ENCODE peak calls at places on chromosomes 7 and 10, in six cellular contexts. V, U, Y, E, I and A are unnamed samples.

GRCh38 chr10:35640474-35640873 is 1.6 kb downstream of the FZD8 start:
- DNase-seq in V (peak), Y (peak), I (no peak), E (peak), U (peak), A (peak)

GRCh38 chr7:132485600-132486594 is 90.4 kb downstream of the PLXNA4 start:
- DNase-seq in I (no peak), U (peak), E (peak), V (no peak), Y (no peak), A (no peak)

GRCh38 chr10:6171891-6172354 is 30.8 kb upstream of the PFKFB3 start:
- DNase-seq in I (no peak), V (no peak), E (peak), Y (no peak), U (peak), A (no peak)

GRCh38 chr10:106908225-106908624 is 256.3 kb downstream of the SORCS1 start:
- DNase-seq in V (no peak), Y (no peak), I (no peak), E (no peak), U (no peak), A (no peak)

GRCh38 chr10:70493660-70494234 is 15.2 kb downstream of the PALD1 start:
- DNase-seq in E (peak), U (no peak), V (no peak), Y (peak), I (no peak), A (no peak)

GRCh38 chr10:77801474-77802238 is 124.9 kb downstream of the DLG5 start:
- DNase-seq in Y (no peak), U (peak), I (no peak), V (no peak), E (no peak), A (peak)

GRCh38 chr10:49644035-49644345 is 30.2 kb downstream of the CHAT start:
- DNase-seq in I (peak), E (no peak), V (no peak), U (no peak), Y (no peak), A (no peak)

GRCh38 chr10:70744617-70745138 is 40.5 kb downstream of the TBATA start:
- DNase-seq in U (no peak), I (no peak), E (no peak), Y (no peak), V (no peak), A (no peak)

GRCh38 chr10:70115948-70116682 is 16.5 kb downstream of the AIFM2 start:
- DNase-seq in Y (peak), E (peak), I (no peak), U (peak), V (peak), A (no peak)

GRCh38 chr7:31133497-31133896 is 81.4 kb downstream of the ADCYAP1R1 start:
- DNase-seq in V (no peak), U (no peak), Y (no peak), E (no peak), I (peak), A (no peak)

GRCh38 chr10:44981172-44982113 is 2.8 kb upstream of the DEPP1 start:
- DNase-seq in V (no peak), U (peak), I (peak), E (peak), Y (no peak), A (peak)

GRCh38 chr10:118970770-118971169 is 58.7 kb upstream of the NANOS1 start:
- DNase-seq in U (no peak), E (no peak), Y (no peak), I (no peak), V (no peak), A (no peak)

GRCh38 chr7:130156140-130156539 is 49.1 kb downstream of the TMEM209 start:
- DNase-seq in U (no peak), E (no peak), V (no peak), Y (no peak), I (no peak), A (no peak)

GRCh38 chr10:42963302-42963701 is 113.6 kb upstream of the RET start:
- DNase-seq in Y (no peak), I (no peak), U (no peak), E (peak), V (no peak), A (peak)

GRCh38 chr10:118991326-118991725 is 38.2 kb upstream of the NANOS1 start:
- DNase-seq in Y (no peak), V (no peak), E (no peak), I (no peak), U (no peak), A (no peak)

GRCh38 chr10:47371629-47372485 is 12.2 kb downstream of the ZNF488 start:
- DNase-seq in E (no peak), V (peak), I (no peak), Y (no peak), U (no peak), A (no peak)

GRCh38 chr10:72328045-72328828 is 26.5 kb downstream of the DNAJB12 start:
- DNase-seq in Y (peak), E (peak), V (peak), I (peak), U (peak), A (no peak)

GRCh38 chr7:19919156-19920085 is 146.0 kb upstream of the TMEM196 start:
- DNase-seq in E (no peak), U (peak), Y (no peak), I (no peak), V (no peak), A (no peak)

GRCh38 chr7:127632276-127632910 is 14.5 kb upstream of the PAX4 start:
- DNase-seq in V (no peak), U (peak), E (no peak), I (no peak), Y (no peak), A (no peak)

GRCh38 chr7:4879401-4880081 is 4.0 kb downstream of the RADIL start:
- DNase-seq in I (no peak), E (no peak), V (no peak), U (no peak), Y (no peak), A (no peak)

GRCh38 chr7:4883352-4884144 is at the start of gene RADIL:
- DNase-seq in V (peak), Y (peak), U (peak), E (peak), I (no peak), A (peak)

GRCh38 chr7:4882742-4883351 is 669 bp downstream of the RADIL start:
- DNase-seq in E (no peak), U (no peak), I (no peak), Y (no peak), V (peak), A (no peak)

GRCh38 chr7:4880218-4880617 is 3.3 kb downstream of the RADIL start:
- DNase-seq in V (peak), I (no peak), Y (no peak), E (no peak), U (peak), A (peak)

DNA sequence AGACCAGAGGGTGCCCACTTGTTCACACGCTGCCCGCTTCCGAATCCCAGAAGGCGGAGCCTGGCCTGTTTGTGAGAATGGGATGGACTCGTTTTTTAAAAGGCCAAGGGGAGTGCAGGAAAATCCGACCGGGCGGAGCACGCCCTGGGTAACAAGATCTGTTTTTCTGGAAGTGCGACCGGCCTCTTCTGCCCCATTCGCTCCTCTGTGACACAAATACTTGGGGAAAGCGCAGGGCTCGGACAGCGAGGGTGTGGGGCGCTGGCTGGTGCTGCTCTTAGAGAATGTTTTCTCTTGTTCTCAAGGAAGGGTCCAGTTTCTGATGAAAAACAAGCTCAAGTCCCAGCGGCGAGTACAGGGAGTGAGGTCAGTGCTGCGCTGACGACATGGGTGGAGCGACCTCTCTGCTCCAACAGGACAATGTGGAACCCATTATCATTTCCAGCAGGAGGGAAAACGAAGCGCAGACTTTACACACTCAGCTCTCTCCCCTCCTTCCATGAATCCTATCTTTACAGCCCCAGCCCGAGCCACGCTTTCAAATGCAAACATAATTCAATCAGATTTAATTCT is 1.3 kb downstream of the RADIL start:
- DNase-seq in Y (no peak), U (peak), E (no peak), V (peak), I (no peak), A (peak)
- H3K27ac ChIP-seq in Y (no peak), U (peak), E (no peak), V (peak), I (no peak), A (peak)

GRCh38 chr7:142793156-142793555 is 22.4 kb downstream of the PRSS2 start:
- DNase-seq in E (no peak), U (peak), V (no peak), Y (no peak), I (peak), A (no peak)

GRCh38 chr7:142796001-142796500 is 25.3 kb downstream of the PRSS2 start:
- DNase-seq in V (no peak), I (peak), U (no peak), E (no peak), Y (peak), A (no peak)

GRCh38 chr7:142796501-142797341 is 26.0 kb downstream of the PRSS2 start:
- DNase-seq in U (peak), Y (peak), V (peak), I (peak), E (no peak), A (no peak)

GRCh38 chr7:142797342-142797798 is 26.6 kb downstream of the PRSS2 start:
- DNase-seq in V (no peak), E (no peak), Y (peak), I (peak), U (no peak), A (no peak)

DNA sequence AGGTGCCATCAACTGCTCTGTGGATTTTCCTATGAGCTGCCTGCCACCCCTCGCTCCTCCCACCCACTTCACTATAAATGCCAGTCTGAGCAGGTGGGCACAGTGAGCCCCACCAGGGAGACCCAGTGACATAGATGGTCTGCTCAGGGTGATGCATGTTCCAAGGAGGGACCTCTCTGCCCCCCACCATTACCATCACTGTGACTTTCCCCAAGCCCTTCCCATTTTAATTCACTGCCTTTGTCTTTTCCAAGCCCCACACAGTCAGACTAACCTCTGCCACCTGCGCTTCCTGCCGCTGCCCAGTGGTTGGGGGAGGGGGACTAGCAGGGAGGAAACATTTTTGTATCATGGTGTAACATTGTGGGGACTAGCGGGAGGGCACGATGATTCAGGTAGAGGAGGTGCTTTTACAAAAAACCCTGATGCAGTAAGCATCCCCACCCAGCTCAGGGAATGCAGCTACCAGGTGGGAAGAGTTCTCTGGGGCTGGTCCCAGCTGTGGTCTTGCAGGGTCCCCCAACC is 24.6 kb downstream of the PRSS2 start:
- DNase-seq in I (peak), E (no peak), V (no peak), U (peak), Y (peak), A (no peak)
- H3K4me3 ChIP-seq in I (peak), E (no peak), V (no peak), U (no peak), Y (peak), A (no peak)

GRCh38 chr7:6232534-6232933 is 39.9 kb downstream of the CYTH3 start:
- DNase-seq in U (no peak), E (peak), I (no peak), Y (peak), V (no peak), A (peak)
- H3K27ac ChIP-seq in U (no peak), E (no peak), I (no peak), Y (no peak), V (no peak), A (peak)

GRCh38 chr7:156998988-156999610 is 11.4 kb downstream of the MNX1 start:
- DNase-seq in I (no peak), V (peak), E (no peak), Y (no peak), U (no peak), A (no peak)

GRCh38 chr7:157000741-157001653 is 9.5 kb downstream of the MNX1 start:
- DNase-seq in I (no peak), Y (no peak), V (peak), E (no peak), U (no peak), A (no peak)

GRCh38 chr7:157000047-157000726 is 10.3 kb downstream of the MNX1 start:
- DNase-seq in U (no peak), E (no peak), I (no peak), V (peak), Y (no peak), A (no peak)

GRCh38 chr7:157001920-157002818 is 8.3 kb downstream of the MNX1 start:
- DNase-seq in E (no peak), U (no peak), Y (no peak), V (peak), I (no peak), A (no peak)

DNA sequence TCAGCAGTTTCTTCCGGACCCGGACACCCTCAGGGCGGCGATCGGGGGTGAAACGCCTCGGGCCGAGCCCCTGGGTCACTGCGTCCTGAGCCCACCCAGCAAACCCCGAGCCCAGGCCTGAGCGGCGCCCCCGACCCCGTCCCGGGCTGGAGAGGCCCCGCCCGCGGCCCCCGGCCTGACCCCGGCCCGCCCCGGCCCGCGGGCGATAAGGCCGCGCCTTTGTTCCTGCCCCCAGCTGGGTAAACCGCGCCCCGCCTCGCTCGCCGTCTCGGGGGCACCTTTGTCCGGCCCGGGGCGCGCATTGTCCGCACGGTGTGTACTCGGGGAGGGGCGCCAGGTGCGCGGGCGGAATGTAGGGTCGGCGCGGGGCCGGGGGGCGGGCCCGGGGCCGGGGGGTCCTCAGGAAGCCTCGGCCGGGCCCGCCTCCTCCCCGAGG is 10.8 kb downstream of the MNX1 start:
- DNase-seq in U (no peak), I (no peak), E (no peak), Y (no peak), V (peak), A (no peak)
- H3K4me3 ChIP-seq in U (no peak), I (peak), E (peak), Y (no peak), V (no peak), A (peak)

DNA sequence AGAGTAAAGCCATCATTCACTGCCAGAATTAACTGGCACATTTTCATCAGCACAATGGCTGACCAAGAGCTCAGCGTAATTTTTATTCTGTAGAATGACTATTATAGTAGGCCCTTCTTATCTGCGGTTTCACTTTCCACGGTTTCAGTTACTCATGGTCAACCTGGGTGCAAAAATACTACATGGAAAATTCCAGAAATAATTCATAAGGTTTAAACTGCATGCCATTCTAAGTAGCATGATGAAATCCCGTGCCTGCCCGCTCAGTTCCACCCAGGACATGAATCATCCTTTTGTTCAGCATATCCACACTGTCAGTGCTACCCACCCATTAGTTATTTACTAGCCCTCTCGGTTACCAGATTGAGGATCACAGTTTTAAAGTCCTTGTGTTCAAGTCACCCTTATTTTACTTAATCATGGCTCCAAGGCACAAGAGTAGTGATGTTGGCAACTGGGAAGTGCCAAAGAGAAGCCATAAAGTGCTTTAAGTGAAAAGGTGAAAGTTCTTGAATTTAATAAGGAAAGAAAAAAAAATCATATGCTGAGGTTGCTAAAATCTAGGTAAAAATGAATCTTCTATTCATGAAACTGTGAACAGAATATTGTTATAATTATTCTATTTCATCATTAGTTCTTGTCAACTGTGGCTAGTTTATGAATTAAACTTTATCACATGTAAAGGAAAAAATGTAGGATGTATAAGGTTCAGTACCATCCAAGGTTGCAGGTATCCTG is 204.9 kb downstream of the DOCK4 start:
- DNase-seq in V (no peak), U (peak), Y (no peak), E (no peak), I (no peak), A (no peak)
- H3K27ac ChIP-seq in V (no peak), U (no peak), Y (no peak), E (no peak), I (no peak), A (no peak)

DNA sequence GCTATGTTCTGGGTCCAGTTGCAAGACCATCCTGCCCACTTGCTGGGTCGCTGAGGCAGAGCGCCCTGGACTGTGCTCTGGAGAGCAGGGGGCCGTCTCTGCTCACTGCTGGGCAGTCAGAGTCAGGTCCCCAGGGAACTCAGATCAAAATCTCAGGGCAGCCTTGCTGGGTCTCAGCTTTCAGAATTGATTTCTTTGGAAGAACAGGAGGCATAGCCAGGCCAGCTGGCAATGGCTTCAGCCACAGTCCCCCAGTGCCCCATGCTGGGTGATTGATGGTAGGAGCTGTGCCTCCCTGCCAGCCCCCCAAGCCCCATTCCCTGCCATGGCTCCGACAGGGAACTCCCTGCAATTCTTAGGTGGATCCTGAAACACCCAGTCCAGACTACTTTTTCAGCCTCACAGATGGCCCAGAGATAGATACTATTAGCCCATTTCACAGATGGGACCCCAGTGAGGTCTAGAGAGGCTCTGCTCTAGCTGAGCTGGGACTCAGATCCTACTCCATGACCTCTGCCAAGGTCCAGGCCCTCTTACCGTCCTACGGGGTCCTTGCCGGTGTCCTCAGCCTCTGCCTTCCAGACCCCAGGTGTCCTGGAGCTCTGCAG is 470 bp downstream of the MMRN2 start:
- DNase-seq in Y (no peak), V (peak), E (no peak), I (no peak), U (no peak), A (peak)
- H3K4me3 ChIP-seq in Y (no peak), V (no peak), E (peak), I (no peak), U (no peak), A (peak)

DNA sequence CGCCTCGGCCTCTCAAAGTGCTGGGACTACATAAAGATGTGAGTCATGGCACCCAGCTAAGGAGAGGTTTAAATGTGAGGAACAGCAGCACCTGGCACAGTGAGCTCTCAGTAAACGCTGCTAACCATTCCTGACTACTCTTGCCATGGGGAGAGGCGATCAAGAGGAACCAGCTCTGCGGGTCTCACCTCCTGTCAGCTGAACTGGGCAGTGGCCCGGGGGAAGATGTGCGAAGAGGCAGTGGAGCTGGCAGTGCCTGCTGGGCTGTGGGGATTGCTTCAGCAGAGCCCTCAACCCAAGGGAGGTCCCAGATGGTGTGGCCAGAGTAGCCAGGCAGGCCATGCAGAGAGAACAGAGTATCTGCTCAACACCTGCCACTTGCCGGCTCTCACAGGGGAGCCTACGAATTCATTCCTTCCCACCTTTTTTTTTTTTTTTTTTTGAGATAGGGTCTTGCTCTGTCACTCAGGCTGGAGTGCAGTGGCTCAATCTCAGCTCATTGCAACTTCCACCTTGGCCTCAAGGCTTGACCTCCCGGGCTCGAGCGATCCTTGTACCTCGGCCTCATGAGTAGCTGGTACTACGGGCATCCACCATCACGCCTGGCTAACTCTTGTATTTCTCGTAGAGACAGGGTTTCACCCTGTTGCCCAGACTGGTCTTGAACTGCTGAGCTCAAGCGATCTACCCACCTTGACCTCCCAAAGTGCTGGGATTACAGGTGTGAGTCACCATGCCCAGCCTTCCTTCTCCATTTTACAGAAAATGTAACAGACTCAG is 6.8 kb downstream of the POLM start:
- DNase-seq in E (no peak), U (no peak), V (no peak), I (peak), Y (no peak), A (no peak)
- H3K27ac ChIP-seq in E (peak), U (no peak), V (no peak), I (peak), Y (no peak), A (no peak)

DNA sequence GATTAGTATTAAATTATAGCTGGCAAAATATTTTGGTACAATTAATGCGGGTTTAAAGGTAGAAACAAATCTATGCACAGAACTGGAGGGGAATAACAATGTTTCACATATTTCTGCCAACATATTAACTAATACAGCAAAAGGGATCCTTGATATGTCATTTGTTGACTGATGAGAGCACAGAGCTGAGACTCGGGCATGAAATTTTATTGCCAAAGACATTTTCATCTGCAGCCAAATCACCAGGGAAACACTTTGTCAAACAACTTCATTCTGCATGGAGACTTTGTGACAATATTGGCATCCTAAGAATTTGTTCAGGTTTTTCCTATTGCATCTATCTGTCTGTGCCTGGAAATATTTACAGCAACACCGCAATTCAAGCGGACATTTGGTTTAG is 117.8 kb upstream of the C1QL3 start:
- DNase-seq in E (no peak), Y (no peak), I (no peak), V (no peak), U (no peak), A (no peak)
- H3K4me3 ChIP-seq in E (no peak), Y (no peak), I (no peak), V (no peak), U (no peak), A (no peak)